ENCODE peak calls at places on chromosomes 1 and 21, in four cellular contexts. One of them, this sample, is unnamed.

GRCh38 chr1:21261551-21262281 is 28.5 kb downstream of the ECE1 start:
- DNase-seq in GM12891: no peak
- DNase-seq in NT2/D1: no peak
- DNase-seq in effector memory CD8-positive, alpha-beta T cell: no peak
- DNase-seq in this sample: no peak

GRCh38 chr1:37434292-37434907 is 40.0 kb upstream of the ZC3H12A start:
- DNase-seq in GM12891: peak; percentile 92
- DNase-seq in NT2/D1: peak; percentile 72
- DNase-seq in effector memory CD8-positive, alpha-beta T cell: peak; percentile 67
- DNase-seq in this sample: peak; percentile 51

GRCh38 chr21:46322351-46323226 is 1.1 kb downstream of the C21orf58 start:
- DNase-seq in GM12891: no peak
- DNase-seq in NT2/D1: no peak
- DNase-seq in effector memory CD8-positive, alpha-beta T cell: no peak
- DNase-seq in this sample: no peak

GRCh38 chr1:230864441-230864840 is 3.9 kb downstream of the C1orf198 start:
- DNase-seq in GM12891: no peak
- DNase-seq in NT2/D1: no peak
- DNase-seq in effector memory CD8-positive, alpha-beta T cell: no peak
- DNase-seq in this sample: no peak

GRCh38 chr1:160366731-160367515 is at the start of gene NHLH1:
- DNase-seq in GM12891: no peak
- DNase-seq in NT2/D1: no peak
- DNase-seq in effector memory CD8-positive, alpha-beta T cell: no peak
- DNase-seq in this sample: no peak

GRCh38 chr21:27513016-27513415 is 546.1 kb upstream of the ADAMTS5 start:
- DNase-seq in GM12891: no peak
- DNase-seq in NT2/D1: no peak
- DNase-seq in effector memory CD8-positive, alpha-beta T cell: no peak
- DNase-seq in this sample: no peak

GRCh38 chr1:223007250-223007649 is 135.8 kb downstream of the TLR5 start:
- DNase-seq in GM12891: no peak
- DNase-seq in NT2/D1: no peak
- DNase-seq in effector memory CD8-positive, alpha-beta T cell: no peak
- DNase-seq in this sample: no peak

GRCh38 chr1:84442256-84442655 is 36.8 kb upstream of the RPF1 start:
- DNase-seq in GM12891: peak; percentile 15
- DNase-seq in NT2/D1: no peak
- DNase-seq in effector memory CD8-positive, alpha-beta T cell: peak; percentile 40
- DNase-seq in this sample: no peak

GRCh38 chr1:167095368-167095767 is 1.5 kb downstream of the STYXL2 start:
- DNase-seq in GM12891: no peak
- DNase-seq in NT2/D1: no peak
- DNase-seq in effector memory CD8-positive, alpha-beta T cell: no peak
- DNase-seq in this sample: no peak

GRCh38 chr1:170284016-170284415 is 138.3 kb downstream of the NTMT2 start:
- DNase-seq in GM12891: no peak
- DNase-seq in NT2/D1: no peak
- DNase-seq in effector memory CD8-positive, alpha-beta T cell: no peak
- DNase-seq in this sample: no peak

GRCh38 chr1:16716691-16717173 is 23.6 kb upstream of the RNU1-4 start:
- DNase-seq in GM12891: no peak
- DNase-seq in NT2/D1: no peak
- DNase-seq in effector memory CD8-positive, alpha-beta T cell: no peak
- DNase-seq in this sample: no peak